ENCODE peak calls at places on chromosomes 1 and 21, in nine cellular contexts. Y, J, C, U, E, H, O, G and F are unnamed samples.

GRCh38 chr21:36825683-36826082 is 126.8 kb downstream of the SIM2 start:
- DNase-seq in C (no peak), J (no peak), U (no peak), H (no peak), E (no peak), G (no peak), O (no peak), Y (no peak), F (no peak)

GRCh38 chr1:8473892-8474300 is 156.0 kb downstream of the SLC45A1 start:
- DNase-seq in O (no peak), J (no peak), H (no peak), U (no peak), C (no peak), Y (no peak), G (no peak), E (no peak), F (no peak)

GRCh38 chr1:219086956-219087469 is 86.7 kb upstream of the LYPLAL1 start:
- DNase-seq in O (no peak), H (no peak), U (no peak), J (no peak), C (no peak), E (no peak), G (no peak), Y (no peak), F (no peak)

GRCh38 chr1:14282583-14283186 is 315.8 kb upstream of the KAZN start:
- DNase-seq in O (no peak), Y (peak; percentile 17), E (no peak), C (no peak), G (no peak), H (peak; percentile 72), J (no peak), U (no peak), F (no peak)

GRCh38 chr1:109804660-109805059 is 40.9 kb upstream of the EPS8L3 start:
- DNase-seq in H (peak; percentile 21), Y (no peak), G (no peak), C (no peak), U (no peak), O (no peak), E (no peak), J (no peak), F (no peak)

GRCh38 chr21:39451332-39452206 is at the start of gene SH3BGR:
- DNase-seq in O (no peak), J (no peak), G (no peak), H (peak; percentile 92), U (no peak), E (peak; percentile 69), C (peak; percentile 70), Y (peak; percentile 19), F (no peak)

GRCh38 chr1:46818591-46818990 is 19.7 kb downstream of the CYP4B1 start:
- DNase-seq in O (no peak), E (no peak), Y (no peak), J (no peak), H (peak; percentile 23), U (no peak), G (no peak), C (no peak), F (no peak)

GRCh38 chr1:34898220-34898820 is 31.1 kb downstream of the DLGAP3 start:
- DNase-seq in Y (peak; percentile 21), G (no peak), U (no peak), C (no peak), E (no peak), J (no peak), O (no peak), H (peak; percentile 24), F (no peak)

GRCh38 chr1:19639999-19640362 is 4.1 kb upstream of the NBL1 start:
- DNase-seq in G (no peak), U (no peak), C (no peak), J (no peak), E (no peak), H (no peak), O (no peak), Y (no peak), F (no peak)

GRCh38 chr21:28132713-28133112 is 860.0 kb downstream of the LTN1 start:
- DNase-seq in U (no peak), J (no peak), G (no peak), Y (peak; percentile 13), O (no peak), H (no peak), E (no peak), C (no peak), F (no peak)

GRCh38 chr1:1975535-1975934 is 28.1 kb downstream of the CFAP74 start:
- DNase-seq in C (no peak), Y (no peak), U (no peak), E (no peak), O (no peak), J (no peak), H (no peak), G (no peak), F (no peak)

GRCh38 chr21:42056468-42056867 is 14.6 kb upstream of the UMODL1 start:
- DNase-seq in G (no peak), Y (no peak), C (no peak), E (no peak), O (no peak), U (no peak), J (no peak), H (no peak), F (no peak)

GRCh38 chr1:64060611-64061302 is 142.7 kb upstream of the UBE2U start:
- DNase-seq in G (no peak), C (no peak), H (no peak), J (no peak), E (no peak), U (no peak), Y (peak; percentile 85), O (no peak), F (no peak)

DNA sequence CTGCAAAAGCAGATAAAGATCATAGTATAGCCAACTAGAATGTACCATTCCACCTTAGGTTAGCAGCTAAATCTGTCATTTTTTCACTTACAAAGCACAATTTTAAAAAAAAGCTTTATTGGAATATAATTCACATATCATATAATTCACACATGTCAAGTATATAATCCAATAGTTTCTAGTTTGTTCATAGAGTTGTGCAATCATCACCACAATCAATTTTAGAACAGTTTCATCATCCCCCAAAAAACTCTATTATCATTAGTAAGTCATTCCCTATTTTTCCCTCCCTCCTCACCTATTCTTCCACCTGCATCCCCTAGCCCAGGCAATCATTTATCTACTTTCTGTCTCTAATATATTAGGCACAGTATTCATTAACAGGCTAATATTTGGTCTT is 32.0 kb upstream of the INSL5 start:
- DNase-seq in C (no peak), J (no peak), G (no peak), U (no peak), O (no peak), H (no peak), E (no peak), Y (no peak), F (no peak)
- TF ChIP-seq CTCF in C (no peak), J (no peak), G (no peak), U (no peak), O (no peak), H (no peak), E (no peak), Y (no peak), F (no peak)

GRCh38 chr1:59061876-59062275 is 235.0 kb upstream of the FGGY start:
- DNase-seq in J (no peak), G (no peak), O (no peak), H (no peak), U (no peak), C (no peak), E (peak; percentile 43), Y (peak; percentile 99), F (no peak)
- TF ChIP-seq CTCF in J (no peak), G (no peak), O (no peak), H (no peak), U (no peak), C (no peak), E (no peak), Y (no peak), F (no peak)

DNA sequence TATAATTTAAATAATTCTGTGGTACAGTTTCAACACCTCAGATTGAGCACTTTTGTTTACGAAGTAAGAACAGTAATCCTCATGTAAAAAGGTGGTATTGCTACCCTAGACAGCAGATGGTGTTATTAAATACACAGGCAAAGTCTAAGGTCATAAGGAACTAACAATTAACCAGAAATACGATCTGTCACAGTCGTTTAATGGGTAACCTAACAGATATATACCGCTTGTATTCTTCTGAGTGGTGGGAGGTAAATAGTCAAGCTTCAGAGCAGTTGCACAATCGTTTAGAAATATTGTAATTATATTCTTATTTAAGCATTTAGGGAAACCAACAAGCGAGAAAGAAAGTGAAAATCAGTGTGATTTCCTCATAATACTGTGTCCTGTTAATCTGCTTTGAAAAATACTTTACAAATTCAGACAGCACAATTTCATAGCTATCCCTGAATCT is 9.8 kb upstream of the IRF2BP2 start:
- DNase-seq in Y (no peak), J (no peak), E (no peak), G (no peak), C (no peak), H (no peak), O (no peak), U (no peak), F (no peak)
- TF ChIP-seq CTCF in Y (no peak), J (no peak), E (no peak), G (no peak), C (no peak), H (no peak), O (no peak), U (no peak), F (no peak)

GRCh38 chr1:33127001-33127823 is 46.3 kb downstream of the AZIN2 start:
- DNase-seq in J (peak; percentile 75), Y (peak; percentile 100), H (peak; percentile 97), O (peak; percentile 96), U (peak; percentile 92), C (peak; percentile 95), G (peak; percentile 90), E (peak; percentile 98), F (peak; percentile 97)
- TF ChIP-seq CTCF in J (peak; percentile 92), Y (peak; percentile 94), H (peak; percentile 95), O (peak; percentile 90), U (peak; percentile 88), C (peak; percentile 66), G (peak; percentile 96), E (peak; percentile 91), F (peak; percentile 91)

DNA sequence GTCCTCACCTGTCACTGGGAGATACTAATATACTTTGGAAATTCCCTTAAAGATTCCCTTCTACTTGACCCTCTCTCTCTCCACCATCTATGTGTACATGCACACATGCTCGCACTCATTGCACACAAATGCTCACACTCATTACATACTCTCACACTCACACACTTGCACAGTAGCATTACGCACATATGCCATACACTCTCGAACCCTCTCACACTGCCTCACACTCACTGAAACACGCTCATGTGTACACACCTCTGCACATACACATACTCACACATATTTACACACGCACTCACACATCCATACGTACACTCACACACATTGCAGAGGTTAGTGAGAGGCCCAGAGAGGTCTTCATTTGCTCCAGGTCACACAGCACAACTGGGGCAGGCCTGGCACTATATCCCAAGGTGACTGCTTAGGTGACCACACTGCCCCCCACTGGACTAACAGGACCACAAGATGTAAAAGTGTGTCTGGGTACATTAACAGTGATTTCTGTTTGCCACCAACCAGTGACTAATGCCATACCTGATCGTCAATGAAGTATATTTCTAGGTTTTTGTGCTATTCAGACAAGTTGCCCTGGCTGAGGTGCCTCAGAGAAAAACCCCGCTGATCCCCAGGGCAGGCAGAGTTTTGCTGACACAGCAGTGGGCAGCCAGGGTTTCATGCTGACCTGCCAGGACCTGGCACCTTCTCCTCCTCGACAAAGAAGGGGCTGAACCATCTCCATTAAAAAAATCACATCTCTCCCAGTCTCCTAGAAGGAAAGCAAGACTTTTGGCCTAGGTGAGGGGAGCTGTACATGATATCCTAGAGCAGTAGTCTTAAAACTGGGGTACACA is 28.5 kb upstream of the CAMK1G start:
- DNase-seq in G (no peak), J (no peak), Y (no peak), U (no peak), H (no peak), O (no peak), C (no peak), E (no peak), F (no peak)
- TF ChIP-seq CTCF in G (no peak), J (no peak), Y (no peak), U (no peak), H (peak; percentile 53), O (no peak), C (no peak), E (no peak), F (no peak)